ENCODE peak calls at places on chromosomes 2 and 18, in eight cellular contexts. S is K562, X is endothelial cell of umbilical vein, M is SK-N-SH, P is HCT116, C is HepG2, B is GM12878, R is H1. Q is an unnamed sample.

GRCh38 chr18:44241041-44241440 is 439.6 kb upstream of the SETBP1 start:
- DNase-seq in S (no peak), X (no peak), M (no peak), P (no peak), C (no peak), B (no peak), R (no peak), Q (no peak)

GRCh38 chr2:152480870-152481269 is 145.9 kb downstream of the FMNL2 start:
- DNase-seq in S (no peak), X (no peak), M (no peak), P (no peak), C (no peak), B (no peak), R (no peak), Q (no peak)

GRCh38 chr2:76633522-76633921 is 888.7 kb downstream of the LRRTM4 start:
- DNase-seq in S (no peak), X (no peak), M (peak; percentile 1), P (no peak), C (no peak), B (no peak), R (no peak), Q (no peak)

GRCh38 chr18:37570336-37570930 is 4.8 kb upstream of the CELF4 start:
- DNase-seq in S (no peak), X (no peak), M (peak; percentile 48), P (no peak), C (no peak), B (no peak), R (no peak), Q (no peak)

GRCh38 chr2:199928226-199928625 is 17.1 kb downstream of the C2orf69 start:
- DNase-seq in S (no peak), X (no peak), M (no peak), P (no peak), C (no peak), B (no peak), R (no peak), Q (no peak)

GRCh38 chr2:75140288-75140687 is 59.0 kb downstream of the TACR1 start:
- DNase-seq in S (no peak), X (no peak), M (no peak), P (no peak), C (no peak), B (no peak), R (no peak), Q (no peak)

GRCh38 chr2:45283764-45284620 is 274.7 kb upstream of the SIX2 start:
- DNase-seq in S (no peak), X (no peak), M (no peak), P (peak; percentile 23), C (no peak), B (no peak), R (no peak), Q (no peak)

GRCh38 chr18:33210575-33211189 is 229.8 kb downstream of the CCDC178 start:
- DNase-seq in S (no peak), X (peak; percentile 36), M (peak; percentile 12), P (no peak), C (peak; percentile 3), B (no peak), R (no peak), Q (peak; percentile 47)

GRCh38 chr2:60136913-60137312 is 416.5 kb downstream of the BCL11A start:
- DNase-seq in S (no peak), X (no peak), M (no peak), P (no peak), C (no peak), B (no peak), R (no peak), Q (no peak)

GRCh38 chr2:168033966-168034365 is 213.4 kb downstream of the STK39 start:
- DNase-seq in S (no peak), X (no peak), M (no peak), P (no peak), C (no peak), B (no peak), R (no peak), Q (no peak)

GRCh38 chr2:37379881-37380296 is 35.5 kb downstream of the QPCT start:
- DNase-seq in S (no peak), X (peak; percentile 80), M (no peak), P (no peak), C (peak; percentile 46), B (no peak), R (no peak), Q (no peak)

GRCh38 chr2:8527676-8528075 is 154.2 kb upstream of the ID2 start:
- DNase-seq in S (no peak), X (no peak), M (no peak), P (no peak), C (no peak), B (no peak), R (no peak), Q (no peak)

GRCh38 chr2:199471443-199472057 is 13.8 kb upstream of the SATB2 start:
- DNase-seq in S (peak; percentile 76), X (peak; percentile 36), M (peak; percentile 74), P (no peak), C (peak; percentile 53), B (no peak), R (peak; percentile 94), Q (no peak)

GRCh38 chr2:67694464-67694863 is 297.3 kb downstream of the ETAA1 start:
- DNase-seq in S (no peak), X (no peak), M (no peak), P (no peak), C (no peak), B (no peak), R (peak; percentile 50), Q (no peak)

DNA sequence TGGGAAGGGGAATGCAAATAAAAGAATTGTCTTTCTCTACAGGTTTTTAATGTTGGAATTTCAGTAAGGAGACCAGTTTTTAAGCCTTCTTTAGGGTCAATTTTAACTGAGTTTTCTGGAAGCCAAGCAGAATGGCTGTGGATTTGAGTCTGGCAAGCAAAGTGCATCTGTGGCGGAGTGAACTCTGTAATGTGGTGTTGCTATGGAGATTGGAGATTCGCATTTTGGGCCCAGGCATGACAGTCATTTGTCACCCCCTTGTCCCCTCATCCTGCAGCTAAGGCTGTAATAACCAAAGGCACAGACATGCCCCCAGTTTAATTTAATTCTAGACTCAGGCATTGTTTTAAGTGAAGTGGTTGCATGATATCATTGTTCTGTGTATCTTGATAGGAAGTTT is 30.5 kb downstream of the ARMC9 start:
- DNase-seq in S (no peak), X (no peak), M (peak; percentile 48), P (no peak), C (no peak), B (peak; percentile 11), R (no peak), Q (no peak)
- H3K9ac ChIP-seq in S (no peak overlapping the region), X (no peak overlapping the region), M (no peak overlapping the region), P (no peak overlapping the region), C (no peak overlapping the region), B (peak overlapping the region; percentile 11), R (no peak overlapping the region), Q (no peak overlapping the region)

GRCh38 chr2:186771850-186772463 is 77.0 kb downstream of the ZSWIM2 start:
- DNase-seq in S (no peak), X (no peak), M (no peak), P (no peak), C (no peak), B (no peak), R (no peak), Q (no peak)
- H3K4me3 ChIP-seq in S (no peak overlapping the region), X (no peak overlapping the region), M (no peak overlapping the region), P (no peak overlapping the region), C (no peak overlapping the region), B (no peak overlapping the region), R (no peak overlapping the region), Q (no peak overlapping the region)

GRCh38 chr2:70086278-70086837 is 919 bp upstream of the PCBP1 start:
- DNase-seq in S (peak; percentile 66), X (peak; percentile 91), M (peak; percentile 75), P (peak; percentile 61), C (peak; percentile 96), B (peak; percentile 77), R (peak; percentile 80), Q (no peak)

GRCh38 chr2:70085711-70086277 is 1.5 kb upstream of the PCBP1 start:
- DNase-seq in S (no peak), X (peak; percentile 51), M (no peak), P (no peak), C (no peak), B (no peak), R (peak; percentile 56), Q (no peak)

GRCh38 chr2:70086838-70087702 is at the start of gene PCBP1:
- DNase-seq in S (peak; percentile 94), X (peak; percentile 88), M (peak; percentile 99), P (peak; percentile 90), C (peak; percentile 94), B (peak; percentile 84), R (peak; percentile 95), Q (peak; percentile 81)

GRCh38 chr2:70083344-70084156 is 3.7 kb upstream of the PCBP1 start:
- DNase-seq in S (no peak), X (no peak), M (no peak), P (peak; percentile 83), C (peak; percentile 87), B (peak; percentile 88), R (no peak), Q (no peak)

DNA sequence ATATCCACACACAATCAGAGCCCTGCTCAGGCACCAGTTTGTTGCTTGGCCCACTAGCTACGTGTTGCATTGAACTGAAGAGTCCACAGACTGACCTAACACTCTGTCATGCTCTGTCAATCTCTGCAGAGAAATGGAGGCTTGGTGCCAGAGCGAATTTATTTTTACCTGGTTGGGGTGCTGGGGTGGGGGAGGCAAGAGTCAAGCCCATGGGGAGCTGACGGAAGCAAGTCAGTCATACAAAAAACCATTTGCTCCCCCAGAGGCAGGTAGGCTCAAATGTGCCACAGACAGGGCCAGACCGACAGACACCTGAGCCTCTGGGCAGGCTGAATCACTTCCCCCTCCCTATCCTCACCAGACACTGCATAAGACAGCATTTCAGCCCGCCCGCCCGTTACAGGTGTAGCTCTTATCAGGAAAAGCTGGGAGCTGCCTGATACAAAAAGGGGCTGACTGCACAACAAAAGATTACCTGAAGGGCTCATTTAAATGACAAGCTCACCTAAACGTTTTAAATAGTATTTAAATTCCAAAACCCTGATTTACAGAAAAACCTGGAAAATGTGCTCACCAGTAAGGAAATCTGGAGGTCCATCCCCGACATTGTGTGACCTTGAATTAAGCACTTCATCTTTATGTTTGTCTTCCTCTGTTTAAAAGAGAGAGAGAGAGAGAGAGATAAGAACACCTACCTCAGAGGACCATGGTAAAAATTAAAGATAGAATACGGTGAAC is 2.1 kb upstream of the PCBP1 start:
- DNase-seq in S (peak; percentile 43), X (no peak), M (no peak), P (peak; percentile 65), C (no peak), B (peak; percentile 76), R (peak; percentile 74), Q (no peak)
- TF ChIP-seq POLR2AphosphoS5 in S (peak; percentile 82), X (no peak), M (no peak), P (peak; percentile 84), C (no peak), B (peak; percentile 50), R (peak; percentile 87), Q (no peak)

GRCh38 chr18:49022311-49023280 is 71.8 kb upstream of the SMAD7 start:
- DNase-seq in S (no peak), X (no peak), M (no peak), P (no peak), C (no peak), B (no peak), R (no peak), Q (no peak)

GRCh38 chr18:49023938-49024341 is 73.2 kb upstream of the SMAD7 start:
- DNase-seq in S (no peak), X (no peak), M (no peak), P (no peak), C (no peak), B (no peak), R (peak; percentile 27), Q (no peak)

GRCh38 chr18:49024408-49024807 is 73.6 kb upstream of the SMAD7 start:
- DNase-seq in S (no peak), X (no peak), M (no peak), P (no peak), C (no peak), B (no peak), R (peak; percentile 24), Q (no peak)

GRCh38 chr18:49024808-49025361 is 74.1 kb upstream of the SMAD7 start:
- DNase-seq in S (no peak), X (no peak), M (peak; percentile 63), P (no peak), C (no peak), B (no peak), R (peak; percentile 38), Q (no peak)

GRCh38 chr18:49023281-49023937 is 72.6 kb upstream of the SMAD7 start:
- DNase-seq in S (no peak), X (no peak), M (no peak), P (no peak), C (no peak), B (no peak), R (no peak), Q (no peak)
- H3K9ac ChIP-seq in S (no peak overlapping the region), X (no peak overlapping the region), M (no peak overlapping the region), P (no peak overlapping the region), C (no peak overlapping the region), B (no peak overlapping the region), R (no peak overlapping the region), Q (no peak overlapping the region)